ENCODE peak calls at places on chromosome 11, in nine cellular contexts. One of them, this sample, is unnamed.

GRCh38 chr11:130536106-130537040 is 87.9 kb downstream of the ADAMTS15 start:
- DNase-seq in left cardiac atrium: no peak
- DNase-seq in CD8-positive, alpha-beta memory T cell: no peak
- DNase-seq in mucosa of descending colon: no peak
- DNase-seq in naive thymus-derived CD8-positive, alpha-beta T cell: no peak
- DNase-seq in psoas muscle: no peak
- DNase-seq in osteoblast: no peak
- DNase-seq in GM19239: no peak
- DNase-seq in Calu3: no peak
- DNase-seq in this sample: no peak

GRCh38 chr11:1153951-1154487 is 3.7 kb upstream of the MUC5AC start:
- DNase-seq in Calu3: peak
- DNase-seq in naive thymus-derived CD8-positive, alpha-beta T cell: no peak
- DNase-seq in osteoblast: peak
- DNase-seq in mucosa of descending colon: peak
- DNase-seq in psoas muscle: peak
- DNase-seq in left cardiac atrium: peak
- DNase-seq in GM19239: no peak
- DNase-seq in CD8-positive, alpha-beta memory T cell: no peak
- DNase-seq in this sample: peak

GRCh38 chr11:72716291-72716690 is 35.9 kb downstream of the ARAP1 start:
- DNase-seq in osteoblast: peak
- DNase-seq in left cardiac atrium: no peak
- DNase-seq in GM19239: no peak
- DNase-seq in psoas muscle: no peak
- DNase-seq in Calu3: no peak
- DNase-seq in naive thymus-derived CD8-positive, alpha-beta T cell: no peak
- DNase-seq in mucosa of descending colon: no peak
- DNase-seq in CD8-positive, alpha-beta memory T cell: no peak
- DNase-seq in this sample: no peak

GRCh38 chr11:114399903-114400221 is 449 bp downstream of the C11orf71 start:
- DNase-seq in CD8-positive, alpha-beta memory T cell: no peak
- DNase-seq in mucosa of descending colon: peak
- DNase-seq in psoas muscle: peak
- DNase-seq in naive thymus-derived CD8-positive, alpha-beta T cell: no peak
- DNase-seq in GM19239: no peak
- DNase-seq in left cardiac atrium: no peak
- DNase-seq in osteoblast: peak
- DNase-seq in Calu3: peak
- DNase-seq in this sample: peak

GRCh38 chr11:6703247-6704063 is 20.3 kb upstream of the MRPL17 start:
- DNase-seq in naive thymus-derived CD8-positive, alpha-beta T cell: no peak
- DNase-seq in osteoblast: no peak
- DNase-seq in left cardiac atrium: peak
- DNase-seq in Calu3: peak
- DNase-seq in psoas muscle: peak
- DNase-seq in mucosa of descending colon: peak
- DNase-seq in GM19239: no peak
- DNase-seq in CD8-positive, alpha-beta memory T cell: no peak
- DNase-seq in this sample: peak

GRCh38 chr11:58513747-58514367 is 6.0 kb upstream of the OR5B21 start:
- DNase-seq in GM19239: no peak
- DNase-seq in Calu3: peak
- DNase-seq in left cardiac atrium: peak
- DNase-seq in CD8-positive, alpha-beta memory T cell: no peak
- DNase-seq in mucosa of descending colon: peak
- DNase-seq in osteoblast: peak
- DNase-seq in psoas muscle: no peak
- DNase-seq in naive thymus-derived CD8-positive, alpha-beta T cell: no peak
- DNase-seq in this sample: peak

GRCh38 chr11:87368876-87369480 is 331.2 kb downstream of the TMEM135 start:
- DNase-seq in GM19239: no peak
- DNase-seq in Calu3: no peak
- DNase-seq in CD8-positive, alpha-beta memory T cell: no peak
- DNase-seq in osteoblast: no peak
- DNase-seq in left cardiac atrium: no peak
- DNase-seq in naive thymus-derived CD8-positive, alpha-beta T cell: no peak
- DNase-seq in mucosa of descending colon: no peak
- DNase-seq in psoas muscle: no peak
- DNase-seq in this sample: no peak

GRCh38 chr11:78207532-78208256 is 19.0 kb downstream of the USP35 start:
- DNase-seq in CD8-positive, alpha-beta memory T cell: no peak
- DNase-seq in Calu3: no peak
- DNase-seq in mucosa of descending colon: no peak
- DNase-seq in left cardiac atrium: no peak
- DNase-seq in GM19239: no peak
- DNase-seq in psoas muscle: no peak
- DNase-seq in osteoblast: no peak
- DNase-seq in naive thymus-derived CD8-positive, alpha-beta T cell: no peak
- DNase-seq in this sample: no peak

GRCh38 chr11:71139516-71140205 is 112.7 kb downstream of the SHANK2 start:
- DNase-seq in Calu3: peak
- DNase-seq in GM19239: no peak
- DNase-seq in psoas muscle: no peak
- DNase-seq in CD8-positive, alpha-beta memory T cell: no peak
- DNase-seq in left cardiac atrium: peak
- DNase-seq in osteoblast: peak
- DNase-seq in mucosa of descending colon: peak
- DNase-seq in naive thymus-derived CD8-positive, alpha-beta T cell: no peak
- DNase-seq in this sample: no peak

GRCh38 chr11:94544832-94545640 is 1.3 kb downstream of the FUT4 start:
- DNase-seq in left cardiac atrium: peak
- DNase-seq in CD8-positive, alpha-beta memory T cell: peak
- DNase-seq in mucosa of descending colon: peak
- DNase-seq in naive thymus-derived CD8-positive, alpha-beta T cell: peak
- DNase-seq in GM19239: no peak
- DNase-seq in psoas muscle: peak
- DNase-seq in Calu3: no peak
- DNase-seq in osteoblast: peak
- DNase-seq in this sample: no peak

GRCh38 chr11:79150966-79151365 is 289.9 kb downstream of the TENM4 start:
- DNase-seq in Calu3: no peak
- DNase-seq in GM19239: no peak
- DNase-seq in CD8-positive, alpha-beta memory T cell: no peak
- DNase-seq in naive thymus-derived CD8-positive, alpha-beta T cell: no peak
- DNase-seq in osteoblast: no peak
- DNase-seq in left cardiac atrium: no peak
- DNase-seq in mucosa of descending colon: no peak
- DNase-seq in psoas muscle: no peak
- DNase-seq in this sample: no peak

GRCh38 chr11:126334665-126335462 is 20.6 kb upstream of the ST3GAL4 start:
- DNase-seq in osteoblast: peak
- DNase-seq in psoas muscle: no peak
- DNase-seq in Calu3: no peak
- DNase-seq in naive thymus-derived CD8-positive, alpha-beta T cell: no peak
- DNase-seq in mucosa of descending colon: no peak
- DNase-seq in CD8-positive, alpha-beta memory T cell: no peak
- DNase-seq in left cardiac atrium: no peak
- DNase-seq in GM19239: no peak
- DNase-seq in this sample: no peak